ENCODE peak calls at places on chromosomes 7 and 10, in four cellular contexts. One of them, this sample, is unnamed.

GRCh38 chr10:69335063-69335587 is 56.8 kb downstream of the HK1 start:
- DNase-seq in GM23338: no peak
- DNase-seq in psoas muscle: peak; percentile 51
- DNase-seq in WTC11: no peak
- DNase-seq in this sample: peak; percentile 83

GRCh38 chr10:100978896-100979185 is 8.5 kb downstream of the MRPL43 start:
- DNase-seq in psoas muscle: no peak
- DNase-seq in GM23338: no peak
- DNase-seq in WTC11: no peak
- DNase-seq in this sample: no peak

GRCh38 chr10:77297370-77297692 is 340.3 kb downstream of the KCNMA1 start:
- DNase-seq in psoas muscle: no peak
- DNase-seq in WTC11: no peak
- DNase-seq in GM23338: no peak
- DNase-seq in this sample: no peak

GRCh38 chr7:2720024-2720423 is 32.0 kb downstream of the AMZ1 start:
- DNase-seq in WTC11: no peak
- DNase-seq in psoas muscle: peak; percentile 7
- DNase-seq in GM23338: no peak
- DNase-seq in this sample: no peak

GRCh38 chr7:102284399-102284798 is 2.3 kb upstream of the SH2B2 start:
- DNase-seq in WTC11: no peak
- DNase-seq in psoas muscle: no peak
- DNase-seq in GM23338: no peak
- DNase-seq in this sample: no peak

GRCh38 chr10:105675333-105675732 is 1034.2 kb downstream of the SORCS3 start:
- DNase-seq in psoas muscle: no peak
- DNase-seq in WTC11: no peak
- DNase-seq in GM23338: peak; percentile 54
- DNase-seq in this sample: no peak

GRCh38 chr10:117514971-117515370 is 27.6 kb upstream of the EMX2 start:
- DNase-seq in WTC11: no peak
- DNase-seq in psoas muscle: no peak
- DNase-seq in GM23338: no peak
- DNase-seq in this sample: no peak

GRCh38 chr10:114102253-114102652 is 58.6 kb downstream of the ADRB1 start:
- DNase-seq in WTC11: no peak
- DNase-seq in GM23338: no peak
- DNase-seq in psoas muscle: no peak
- DNase-seq in this sample: no peak

GRCh38 chr10:14707441-14707840 is 67.3 kb downstream of the FAM107B start:
- DNase-seq in GM23338: peak; percentile 15
- DNase-seq in psoas muscle: no peak
- DNase-seq in WTC11: no peak
- DNase-seq in this sample: no peak